ENCODE peak calls at places on chromosomes 2 and 18, in eight cellular contexts. J is transverse colon, S is vagina, P is H1, C is breast epithelium, Q is endothelial cell of umbilical vein, V is heart left ventricle, L is H54. D is an unnamed sample.

GRCh38 chr2:192070099-192070498 is 124.6 kb downstream of the TMEFF2 start:
- DNase-seq in L (no peak), J (no peak), P (no peak), C (no peak), V (no peak), Q (no peak), S (no peak), D (no peak)

GRCh38 chr2:109473006-109473380 is 140.8 kb downstream of the SEPTIN10 start:
- DNase-seq in C (no peak), L (no peak), P (no peak), Q (no peak), V (no peak), J (no peak), S (no peak), D (no peak)

GRCh38 chr2:139055165-139055564 is 275.0 kb upstream of the NXPH2 start:
- DNase-seq in Q (no peak), S (no peak), V (no peak), L (no peak), P (no peak), C (no peak), J (no peak), D (no peak)

GRCh38 chr2:200762127-200762526 is 49.6 kb upstream of the BZW1 start:
- DNase-seq in V (no peak), L (no peak), Q (no peak), C (no peak), J (no peak), P (no peak), S (peak), D (no peak)

GRCh38 chr2:223560704-223561435 is 41.3 kb downstream of the SCG2 start:
- DNase-seq in V (no peak), J (no peak), L (no peak), P (no peak), S (no peak), Q (no peak), C (no peak), D (no peak)

GRCh38 chr18:2316686-2317308 is 254.5 kb downstream of the METTL4 start:
- DNase-seq in P (no peak), V (no peak), J (no peak), L (no peak), Q (peak), S (no peak), C (no peak), D (no peak)

GRCh38 chr18:79627750-79628294 is 51.8 kb upstream of the CTDP1 start:
- DNase-seq in Q (no peak), L (no peak), C (no peak), S (no peak), V (no peak), J (no peak), P (no peak), D (no peak)

GRCh38 chr2:239252433-239253200 is 148.2 kb downstream of the HDAC4 start:
- DNase-seq in J (peak), L (no peak), S (no peak), P (no peak), V (peak), Q (peak), C (no peak), D (peak)

GRCh38 chr18:26804474-26804873 is 61.0 kb downstream of the AQP4 start:
- DNase-seq in P (no peak), S (no peak), C (no peak), Q (no peak), L (no peak), J (no peak), V (no peak), D (peak)

GRCh38 chr2:224206816-224207215 is 167.7 kb upstream of the SERPINE2 start:
- DNase-seq in S (no peak), Q (no peak), V (no peak), L (no peak), C (no peak), J (no peak), P (no peak), D (no peak)

GRCh38 chr2:43165378-43166025 is 60.9 kb downstream of the ZFP36L2 start:
- DNase-seq in Q (no peak), V (no peak), J (no peak), C (no peak), S (no peak), P (no peak), L (no peak), D (no peak)

GRCh38 chr2:14616342-14616741 is 16.2 kb upstream of the LRATD1 start:
- DNase-seq in L (no peak), S (no peak), C (no peak), J (no peak), P (no peak), V (no peak), Q (no peak), D (no peak)

GRCh38 chr2:71536311-71536710 is 83.0 kb downstream of the DYSF start:
- DNase-seq in S (no peak), C (peak), V (no peak), Q (no peak), J (no peak), P (no peak), L (no peak), D (no peak)

GRCh38 chr2:195411219-195411687 is 245.8 kb upstream of the SLC39A10 start:
- DNase-seq in P (no peak), J (no peak), C (no peak), L (no peak), S (no peak), Q (no peak), V (no peak), D (no peak)

GRCh38 chr2:31255911-31256571 is 22.1 kb downstream of the EHD3 start:
- DNase-seq in V (no peak), J (no peak), C (no peak), Q (no peak), P (no peak), L (peak), S (no peak), D (no peak)

GRCh38 chr2:4980989-4981388 is 711.2 kb upstream of the SOX11 start:
- DNase-seq in Q (no peak), C (no peak), V (no peak), P (no peak), J (no peak), L (no peak), S (no peak), D (no peak)

GRCh38 chr2:112623913-112624777 is 21.6 kb upstream of the SLC20A1 start:
- DNase-seq in S (no peak), C (no peak), L (no peak), V (no peak), P (no peak), Q (peak), J (peak), D (no peak)

GRCh38 chr2:44479127-44479887 is 117.6 kb downstream of the CAMKMT start:
- DNase-seq in P (peak), S (no peak), V (no peak), L (peak), Q (peak), J (peak), C (no peak), D (peak)

GRCh38 chr2:31049913-31050588 is 88.2 kb downstream of the GALNT14 start:
- DNase-seq in Q (no peak), S (no peak), C (no peak), P (no peak), J (no peak), V (no peak), L (no peak), D (no peak)

GRCh38 chr2:130829020-130829419 is 7.7 kb upstream of the ARHGEF4 start:
- DNase-seq in C (no peak), S (no peak), L (peak), V (no peak), P (no peak), Q (no peak), J (no peak), D (no peak)

GRCh38 chr2:143482761-143483160 is 353.5 kb downstream of the ARHGAP15 start:
- DNase-seq in V (no peak), L (no peak), P (no peak), Q (peak), S (no peak), C (no peak), J (no peak), D (no peak)

GRCh38 chr2:149617476-149617875 is 29.9 kb upstream of the MMADHC start:
- DNase-seq in P (no peak), S (no peak), L (no peak), Q (no peak), C (no peak), V (no peak), J (no peak), D (no peak)

GRCh38 chr2:20348542-20348941 is 2.1 kb downstream of the PUM2 start:
- DNase-seq in Q (no peak), P (no peak), C (no peak), J (peak), L (no peak), V (no peak), S (no peak), D (no peak)

GRCh38 chr2:46862430-46862829 is 53.2 kb downstream of the MCFD2 start:
- DNase-seq in P (no peak), V (no peak), C (no peak), S (no peak), L (no peak), Q (no peak), J (no peak), D (no peak)

GRCh38 chr2:178263159-178263860 is 69.0 kb downstream of the OSBPL6 start:
- DNase-seq in Q (no peak), L (no peak), V (no peak), J (no peak), S (no peak), P (no peak), C (no peak), D (no peak)

GRCh38 chr2:168190590-168191336 is 56.6 kb downstream of the STK39 start:
- DNase-seq in V (no peak), L (no peak), Q (no peak), J (no peak), C (no peak), P (no peak), S (no peak), D (no peak)

DNA sequence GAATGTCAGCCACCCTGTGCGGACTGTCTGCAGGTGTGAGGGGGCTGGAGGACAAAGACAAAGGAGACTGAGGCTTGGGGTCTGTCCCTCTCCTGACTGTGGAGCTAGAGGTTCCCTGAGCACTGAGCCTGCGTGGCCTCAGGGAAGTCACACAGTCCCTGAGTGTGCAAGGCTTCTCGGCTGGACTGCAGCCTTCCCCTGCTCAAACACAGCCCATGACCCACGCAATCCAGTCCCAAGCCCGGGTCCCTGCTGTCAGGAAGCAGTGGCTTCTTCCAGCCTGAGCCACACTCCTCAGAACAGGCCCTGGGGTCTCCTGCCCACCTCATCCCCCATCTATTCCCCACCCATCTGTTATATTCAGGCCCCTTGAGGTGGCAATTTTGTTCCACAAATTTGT is 2.7 kb downstream of the ASTL start:
- DNase-seq in C (no peak), S (no peak), P (no peak), Q (no peak), J (no peak), L (no peak), V (peak), D (no peak)
- TF ChIP-seq POLR2A in C (no peak), S (no peak), P (no peak), Q (no peak), J (no peak), L (no peak), V (no peak), D (no peak)

GRCh38 chr2:2175381-2176090 is 155.5 kb downstream of the MYT1L start:
- DNase-seq in Q (no peak), P (no peak), C (no peak), L (no peak), J (no peak), V (no peak), S (peak), D (no peak)
- TF ChIP-seq POLR2A in Q (no peak), P (no peak), C (no peak), L (no peak), J (no peak), V (no peak), S (no peak), D (no peak)

GRCh38 chr2:73294239-73294638 is 891 bp upstream of the EGR4 start:
- DNase-seq in C (no peak), J (no peak), V (no peak), Q (no peak), S (no peak), L (no peak), P (no peak), D (no peak)
- TF ChIP-seq POLR2A in C (no peak), J (no peak), V (no peak), Q (no peak), S (no peak), L (no peak), P (no peak), D (no peak)

GRCh38 chr2:25362049-25362563 is 20.4 kb upstream of the DNMT3A start:
- DNase-seq in J (peak), Q (peak), P (peak), L (peak), C (peak), V (peak), S (peak), D (peak)
- TF ChIP-seq POLR2A in J (peak), Q (peak), P (no peak), L (peak), C (no peak), V (peak), S (peak), D (peak)

GRCh38 chr2:57185568-57185967 is 861.0 kb upstream of the VRK2 start:
- DNase-seq in P (no peak), J (no peak), C (no peak), Q (no peak), V (no peak), S (no peak), L (no peak), D (no peak)
- TF ChIP-seq POLR2A in P (no peak), J (no peak), C (no peak), Q (no peak), V (no peak), S (no peak), L (no peak), D (no peak)

GRCh38 chr2:213010106-213010779 is 141.2 kb downstream of the IKZF2 start:
- DNase-seq in C (no peak), J (no peak), P (no peak), Q (no peak), S (no peak), L (no peak), V (no peak), D (no peak)
- TF ChIP-seq POLR2A in C (no peak), J (no peak), P (no peak), Q (no peak), S (no peak), L (no peak), V (no peak), D (no peak)

D was measured in thyroid gland.